ENCODE peak calls at places on chromosomes 3 and 15, in eight cellular contexts. S is HepG2, C is sigmoid colon, H is prostate gland, R is endothelial cell of umbilical vein, T is HCT116, F is K562, N is esophagus muscularis mucosa. O is an unnamed sample.

GRCh38 chr3:99119312-99119810 is 217.9 kb upstream of the DCBLD2 start:
- DNase-seq in S (no peak), F (no peak), T (no peak), R (peak), H (no peak), C (no peak), N (no peak), O (no peak)

GRCh38 chr15:96353931-96354730 is 23.6 kb downstream of the NR2F2 start:
- DNase-seq in C (no peak), N (no peak), S (no peak), H (no peak), R (peak), F (peak), T (no peak), O (no peak)

GRCh38 chr3:13348671-13349396 is 71.3 kb downstream of the NUP210 start:
- DNase-seq in H (no peak), T (no peak), F (no peak), R (no peak), S (no peak), N (no peak), C (no peak), O (no peak)

GRCh38 chr3:128269131-128269775 is 116.0 kb downstream of the EEFSEC start:
- DNase-seq in F (no peak), T (no peak), H (no peak), N (no peak), C (peak), S (no peak), R (no peak), O (no peak)

GRCh38 chr15:74826372-74826819 is at the start of gene CPLX3:
- DNase-seq in F (peak), C (no peak), H (peak), S (no peak), N (no peak), T (no peak), R (no peak), O (no peak)

GRCh38 chr15:73341886-73342600 is 26.7 kb downstream of the HCN4 start:
- DNase-seq in F (no peak), S (no peak), H (no peak), C (no peak), T (no peak), R (no peak), N (no peak), O (no peak)

GRCh38 chr15:98953950-98954349 is 53.6 kb downstream of the PGPEP1L start:
- DNase-seq in F (no peak), R (no peak), H (no peak), C (no peak), N (no peak), S (no peak), T (no peak), O (no peak)

GRCh38 chr15:61195116-61196002 is 33.7 kb downstream of the RORA start:
- DNase-seq in F (peak), R (peak), N (no peak), T (peak), H (no peak), C (no peak), S (peak), O (peak)

GRCh38 chr15:98668566-98669308 is 20.4 kb downstream of the IGF1R start:
- DNase-seq in S (no peak), N (no peak), H (no peak), F (no peak), T (peak), C (no peak), R (peak), O (no peak)

GRCh38 chr3:187025656-187026320 is 95.5 kb downstream of the ST6GAL1 start:
- DNase-seq in F (peak), N (no peak), T (no peak), S (no peak), H (no peak), C (no peak), R (no peak), O (no peak)

GRCh38 chr3:194268659-194269487 is 82.3 kb downstream of the CPN2 start:
- DNase-seq in H (no peak), F (no peak), N (no peak), T (no peak), R (no peak), S (no peak), C (peak), O (no peak)

GRCh38 chr3:194269610-194270145 is 81.5 kb downstream of the CPN2 start:
- DNase-seq in S (no peak), F (peak), T (peak), C (peak), H (peak), N (peak), R (peak), O (no peak)

GRCh38 chr3:194265996-194266657 is 85.0 kb downstream of the CPN2 start:
- DNase-seq in R (peak), T (no peak), N (no peak), F (no peak), H (no peak), C (no peak), S (no peak), O (no peak)

GRCh38 chr3:194266658-194267005 is 84.5 kb downstream of the CPN2 start:
- DNase-seq in S (no peak), F (no peak), R (peak), C (no peak), H (no peak), T (no peak), N (no peak), O (no peak)

GRCh38 chr3:194267744-194268658 is 83.1 kb downstream of the CPN2 start:
- DNase-seq in R (no peak), S (peak), H (no peak), C (peak), T (no peak), N (no peak), F (no peak), O (no peak)
- TF ChIP-seq POLR2AphosphoS5 in R (no peak), S (no peak), H (no peak), C (no peak), T (no peak), N (peak), F (no peak), O (no peak)

GRCh38 chr15:90248760-90249122 is 615 bp upstream of the TTLL13 start:
- DNase-seq in C (no peak), S (no peak), N (no peak), R (no peak), H (no peak), T (no peak), F (peak), O (no peak)

DNA sequence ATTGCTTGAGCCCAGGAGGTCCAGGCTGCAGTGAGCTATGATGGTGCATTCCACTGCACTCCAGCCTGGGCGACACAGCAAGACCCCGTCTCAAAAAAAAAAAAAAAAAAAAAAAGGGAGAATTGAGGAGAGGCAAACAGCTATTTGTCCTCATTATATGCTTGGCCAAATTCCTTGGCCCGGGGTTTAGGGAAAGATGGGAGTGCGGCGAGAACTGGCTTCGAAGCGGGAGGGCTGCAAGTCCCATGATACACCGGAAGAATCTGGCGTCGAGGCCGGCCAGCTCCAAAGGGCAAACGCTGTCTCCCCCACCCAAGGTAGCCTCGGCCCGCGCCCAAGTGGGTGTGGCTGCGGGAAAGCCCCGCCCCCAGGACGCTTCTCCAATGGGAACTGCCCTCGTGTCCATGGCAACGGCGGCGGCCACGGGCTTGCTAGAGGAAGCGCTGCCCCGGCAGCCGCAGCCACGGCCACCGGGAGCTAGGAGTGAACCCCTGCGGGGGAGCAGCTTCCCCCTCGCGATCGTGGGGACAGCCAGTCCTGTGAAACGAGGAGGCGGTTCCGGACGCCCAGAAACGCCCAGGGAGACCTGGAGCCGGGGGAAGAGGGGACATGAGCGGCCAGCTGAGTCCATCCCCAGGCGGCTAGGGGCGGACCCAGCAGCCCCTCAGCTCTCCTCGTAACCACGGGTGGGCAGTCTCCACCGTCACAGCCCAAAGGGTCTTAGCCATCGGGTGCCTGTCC is at the start of gene TTLL13:
- DNase-seq in C (peak), H (peak), S (peak), N (peak), F (peak), R (peak), T (peak), O (peak)
- TF ChIP-seq POLR2A in C (peak), H (peak), S (peak), N (no peak), F (peak), R (peak), T (no peak), O (no peak)

GRCh38 chr3:29537889-29538609 is 257.2 kb downstream of the RBMS3 start:
- DNase-seq in R (peak), N (no peak), C (no peak), S (no peak), F (no peak), T (no peak), H (no peak), O (no peak)

GRCh38 chr3:29538610-29538958 is 257.7 kb downstream of the RBMS3 start:
- DNase-seq in F (no peak), R (no peak), T (no peak), H (no peak), N (no peak), C (no peak), S (no peak), O (no peak)

GRCh38 chr3:29533992-29534391 is 253.1 kb downstream of the RBMS3 start:
- DNase-seq in H (no peak), N (no peak), C (no peak), R (peak), T (no peak), S (no peak), F (no peak), O (no peak)

GRCh38 chr3:29532473-29532872 is 251.6 kb downstream of the RBMS3 start:
- DNase-seq in H (no peak), C (no peak), S (no peak), F (no peak), T (no peak), N (no peak), R (no peak), O (no peak)

GRCh38 chr3:29536016-29536736 is 255.3 kb downstream of the RBMS3 start:
- DNase-seq in R (peak), C (no peak), T (no peak), S (no peak), N (no peak), F (no peak), H (no peak), O (no peak)
- TF ChIP-seq POLR2AphosphoS5 in R (no peak), C (no peak), T (no peak), S (no peak), N (no peak), F (no peak), H (no peak), O (no peak)

GRCh38 chr15:77646104-77646694 is 13.5 kb upstream of the LINGO1 start:
- DNase-seq in T (no peak), C (no peak), F (no peak), R (no peak), N (no peak), S (no peak), H (no peak), O (no peak)
- TF ChIP-seq POLR2A in T (no peak), C (no peak), F (no peak), R (no peak), N (no peak), S (no peak), H (no peak), O (no peak)

GRCh38 chr3:32822609-32823498 is 5.1 kb downstream of the TRIM71 start:
- DNase-seq in S (no peak), N (no peak), F (no peak), R (no peak), T (no peak), C (no peak), H (no peak), O (no peak)
- TF ChIP-seq POLR2AphosphoS5 in S (no peak), N (no peak), F (no peak), R (no peak), T (no peak), C (no peak), H (no peak), O (no peak)

DNA sequence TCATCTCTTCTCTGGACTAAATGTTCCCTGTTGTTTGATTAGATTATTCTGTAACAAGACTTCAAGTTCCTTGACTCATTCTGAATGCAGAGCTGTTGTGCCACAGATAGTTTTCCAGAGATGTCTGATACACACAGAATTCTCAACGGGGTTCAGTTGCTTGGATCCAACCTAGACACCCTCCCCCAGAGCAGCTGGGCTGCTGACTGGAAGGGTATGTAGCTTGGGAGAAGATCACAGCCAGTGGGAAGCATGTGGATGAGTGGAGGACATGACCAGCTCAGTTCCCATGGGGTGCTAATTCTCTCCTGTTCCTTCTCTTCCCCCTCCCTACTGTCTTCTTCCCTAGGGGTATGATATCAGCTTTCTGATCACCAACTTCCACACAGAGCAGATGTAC is 6.6 kb upstream of the TTLL3 start:
- DNase-seq in H (no peak), F (no peak), S (no peak), R (no peak), N (no peak), C (no peak), T (no peak), O (no peak)
- TF ChIP-seq POLR2A in H (no peak), F (no peak), S (no peak), R (no peak), N (no peak), C (no peak), T (no peak), O (no peak)

GRCh38 chr3:73719413-73719831 is 94.7 kb upstream of the PDZRN3 start:
- DNase-seq in H (no peak), N (no peak), C (peak), T (no peak), S (no peak), F (no peak), R (no peak), O (no peak)
- TF ChIP-seq POLR2AphosphoS5 in H (no peak), N (peak), C (peak), T (no peak), S (no peak), F (no peak), R (no peak), O (no peak)

GRCh38 chr3:48437812-48438211 is 2.1 kb downstream of the CCDC51 start:
- DNase-seq in T (no peak), R (no peak), N (no peak), S (no peak), C (no peak), F (no peak), H (no peak), O (no peak)

GRCh38 chr3:48441940-48442339 is 1.9 kb downstream of the TMA7 start:
- DNase-seq in S (peak), N (no peak), R (no peak), F (no peak), C (no peak), H (no peak), T (no peak), O (no peak)

GRCh38 chr3:48436855-48437254 is 3.1 kb downstream of the CCDC51 start:
- DNase-seq in T (no peak), F (no peak), C (no peak), R (no peak), H (no peak), S (no peak), N (no peak), O (no peak)

GRCh38 chr3:48440590-48440958 is 517 bp downstream of the TMA7 start:
- DNase-seq in T (no peak), N (no peak), S (no peak), H (no peak), C (no peak), F (no peak), R (peak), O (no peak)

GRCh38 chr3:48439820-48440589 is at the start of the genes CCDC51 and TMA7:
- DNase-seq in N (peak), T (peak), C (peak), H (peak), S (peak), F (peak), R (peak), O (peak)
- TF ChIP-seq POLR2A in N (peak), T (peak), C (peak), H (peak), S (peak), F (peak), R (peak), O (peak)

DNA sequence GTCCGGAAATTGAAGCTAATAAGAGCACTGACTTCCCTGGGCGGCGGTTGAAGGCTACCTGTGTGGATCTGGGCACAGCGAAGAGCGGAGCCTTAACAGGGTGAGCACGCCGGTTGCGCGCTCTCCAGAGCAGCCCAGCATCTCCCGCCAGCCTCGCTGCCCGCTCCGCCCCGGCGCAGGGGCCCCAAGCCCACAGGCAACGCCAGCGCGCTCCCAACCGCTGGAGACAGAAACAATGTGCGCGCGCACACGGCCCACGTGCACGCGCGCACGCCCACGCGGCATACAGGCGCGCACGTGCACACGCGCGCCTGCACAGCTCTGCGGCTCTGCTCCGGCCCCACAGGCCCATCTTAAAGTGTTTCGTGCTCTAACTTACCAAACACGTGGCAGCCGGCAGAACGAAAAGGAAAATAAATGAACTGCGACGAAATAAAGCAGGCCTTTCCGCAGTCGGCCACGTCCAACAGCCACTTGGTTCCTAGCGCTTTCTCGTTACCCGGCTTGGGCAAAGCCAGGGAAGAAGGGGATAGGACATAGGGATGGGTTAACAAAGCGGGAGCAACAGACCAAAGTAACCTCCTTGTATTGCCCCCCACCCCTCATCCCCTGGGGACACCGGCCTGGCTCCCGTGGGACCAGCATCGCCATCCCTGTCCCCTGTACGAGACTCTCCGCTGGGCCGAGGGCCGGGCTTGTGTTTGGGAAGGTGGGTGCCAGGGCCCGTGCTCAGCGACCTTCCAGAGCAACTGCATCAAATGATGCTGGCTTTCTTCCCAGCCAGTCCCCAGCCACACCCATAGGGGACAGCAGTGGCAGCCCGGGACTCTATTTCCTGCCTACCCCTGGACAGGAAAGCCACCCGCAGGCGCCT is 203.7 kb downstream of the ABHD5 start:
- DNase-seq in F (peak), S (no peak), H (peak), T (peak), N (no peak), C (no peak), R (peak), O (no peak)
- TF ChIP-seq POLR2AphosphoS5 in F (no peak), S (no peak), H (no peak), T (peak), N (peak), C (no peak), R (peak), O (no peak)

DNA sequence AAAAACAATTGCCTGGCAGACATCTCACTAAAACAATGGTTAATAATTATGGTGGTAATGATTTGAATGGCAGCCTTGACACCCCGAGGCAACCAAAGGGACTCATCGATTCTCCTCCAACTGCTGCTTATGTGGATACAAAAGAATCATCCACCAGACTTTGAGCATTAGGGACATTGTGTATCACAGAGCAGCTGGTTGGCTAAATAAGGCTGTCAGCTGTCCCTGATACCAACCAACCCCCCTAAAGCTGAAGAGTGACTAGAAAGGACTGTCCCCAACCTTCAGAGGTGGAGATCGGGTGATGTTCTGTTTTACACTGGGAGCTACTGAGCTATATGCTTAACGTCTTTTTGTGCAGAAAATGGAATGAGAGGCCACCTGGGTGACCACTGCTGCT is 1.7 kb upstream of the CD47 start:
- DNase-seq in H (no peak), S (no peak), T (no peak), N (no peak), F (no peak), C (no peak), R (no peak), O (no peak)
- TF ChIP-seq POLR2A in H (no peak), S (no peak), T (no peak), N (no peak), F (no peak), C (no peak), R (no peak), O (no peak)